ENCODE peak calls at places on chromosomes 4 and X, in four cellular contexts. One of them, this sample, is unnamed.

GRCh38 chr4:136650541-136651277 is 881.6 kb downstream of the PCDH18 start:
- DNase-seq in K562: no peak
- DNase-seq in GM12878: peak
- DNase-seq in HepG2: peak
- DNase-seq in this sample: no peak

GRCh38 chr4:76977731-76978350 is 28.3 kb downstream of the SEPTIN11 start:
- DNase-seq in K562: no peak
- DNase-seq in GM12878: no peak
- DNase-seq in HepG2: no peak
- DNase-seq in this sample: no peak

GRCh38 chr4:76623217-76624060 is 188.4 kb downstream of the SHROOM3 start:
- DNase-seq in K562: no peak
- DNase-seq in GM12878: no peak
- DNase-seq in HepG2: no peak
- DNase-seq in this sample: no peak

GRCh38 chrX:148872153-148872540 is 371.7 kb downstream of the AFF2 start:
- DNase-seq in HepG2: no peak
- DNase-seq in K562: no peak
- DNase-seq in GM12878: no peak
- DNase-seq in this sample: no peak

GRCh38 chr4:76059750-76060149 is 14.8 kb upstream of the ART3 start:
- DNase-seq in K562: no peak
- DNase-seq in HepG2: no peak
- DNase-seq in GM12878: no peak
- DNase-seq in this sample: no peak

GRCh38 chr4:13597604-13598003 is 29.9 kb downstream of the BOD1L1 start:
- DNase-seq in HepG2: no peak
- DNase-seq in K562: no peak
- DNase-seq in GM12878: no peak
- DNase-seq in this sample: no peak

GRCh38 chr4:120636120-120636630 is 286.4 kb downstream of the PRDM5 start:
- DNase-seq in GM12878: no peak
- DNase-seq in K562: no peak
- DNase-seq in HepG2: no peak
- DNase-seq in this sample: no peak

GRCh38 chr4:37737456-37737855 is 51.3 kb upstream of the RELL1 start:
- DNase-seq in K562: no peak
- DNase-seq in GM12878: no peak
- DNase-seq in HepG2: no peak
- DNase-seq in this sample: no peak

GRCh38 chrX:117982702-117983392 is 133.8 kb downstream of the KLHL13 start:
- DNase-seq in K562: no peak
- DNase-seq in HepG2: no peak
- DNase-seq in GM12878: no peak
- DNase-seq in this sample: no peak

GRCh38 chr4:64715741-64716140 is 306.5 kb upstream of the TECRL start:
- DNase-seq in HepG2: no peak
- DNase-seq in K562: no peak
- DNase-seq in GM12878: no peak
- DNase-seq in this sample: no peak

GRCh38 chr4:78213218-78213617 is 156.1 kb downstream of the FRAS1 start:
- DNase-seq in K562: no peak
- DNase-seq in GM12878: no peak
- DNase-seq in HepG2: no peak
- DNase-seq in this sample: no peak

GRCh38 chr4:177119693-177120092 is 190.0 kb upstream of the NEIL3 start:
- DNase-seq in HepG2: no peak
- DNase-seq in K562: no peak
- DNase-seq in GM12878: no peak
- DNase-seq in this sample: no peak

GRCh38 chr4:183438458-183439113 is 5.8 kb upstream of the CDKN2AIP start:
- DNase-seq in GM12878: no peak
- DNase-seq in HepG2: peak
- DNase-seq in K562: no peak
- DNase-seq in this sample: no peak

GRCh38 chr4:75547647-75548387 is 8.0 kb upstream of the ODAPH start:
- DNase-seq in HepG2: peak
- DNase-seq in GM12878: no peak
- DNase-seq in K562: no peak
- DNase-seq in this sample: no peak

GRCh38 chrX:30530591-30530990 is 47.0 kb downstream of the TASL start:
- DNase-seq in GM12878: no peak
- DNase-seq in HepG2: no peak
- DNase-seq in K562: no peak
- DNase-seq in this sample: no peak

GRCh38 chr4:117284736-117285135 is 199.4 kb upstream of the TRAM1L1 start:
- DNase-seq in K562: no peak
- DNase-seq in GM12878: no peak
- DNase-seq in HepG2: no peak
- DNase-seq in this sample: no peak

GRCh38 chr4:150579591-150580234 is 2.2 kb upstream of the MAB21L2 start:
- DNase-seq in K562: no peak
- DNase-seq in GM12878: no peak
- DNase-seq in HepG2: no peak
- DNase-seq in this sample: peak

GRCh38 chr4:15436515-15436914 is 8.7 kb downstream of the C1QTNF7 start:
- DNase-seq in HepG2: no peak
- DNase-seq in K562: no peak
- DNase-seq in GM12878: no peak
- DNase-seq in this sample: no peak

GRCh38 chr4:103198111-103198765 is at the start of gene CENPE:
- DNase-seq in K562: peak
- DNase-seq in HepG2: peak
- DNase-seq in GM12878: peak
- DNase-seq in this sample: peak

GRCh38 chr4:172601195-172601594 is 567.4 kb upstream of the GALNT7 start:
- DNase-seq in K562: no peak
- DNase-seq in HepG2: no peak
- DNase-seq in GM12878: no peak
- DNase-seq in this sample: no peak

GRCh38 chrX:16851421-16851820 is 18.7 kb downstream of the RBBP7 start:
- DNase-seq in HepG2: no peak
- DNase-seq in K562: no peak
- DNase-seq in GM12878: no peak
- DNase-seq in this sample: no peak

DNA sequence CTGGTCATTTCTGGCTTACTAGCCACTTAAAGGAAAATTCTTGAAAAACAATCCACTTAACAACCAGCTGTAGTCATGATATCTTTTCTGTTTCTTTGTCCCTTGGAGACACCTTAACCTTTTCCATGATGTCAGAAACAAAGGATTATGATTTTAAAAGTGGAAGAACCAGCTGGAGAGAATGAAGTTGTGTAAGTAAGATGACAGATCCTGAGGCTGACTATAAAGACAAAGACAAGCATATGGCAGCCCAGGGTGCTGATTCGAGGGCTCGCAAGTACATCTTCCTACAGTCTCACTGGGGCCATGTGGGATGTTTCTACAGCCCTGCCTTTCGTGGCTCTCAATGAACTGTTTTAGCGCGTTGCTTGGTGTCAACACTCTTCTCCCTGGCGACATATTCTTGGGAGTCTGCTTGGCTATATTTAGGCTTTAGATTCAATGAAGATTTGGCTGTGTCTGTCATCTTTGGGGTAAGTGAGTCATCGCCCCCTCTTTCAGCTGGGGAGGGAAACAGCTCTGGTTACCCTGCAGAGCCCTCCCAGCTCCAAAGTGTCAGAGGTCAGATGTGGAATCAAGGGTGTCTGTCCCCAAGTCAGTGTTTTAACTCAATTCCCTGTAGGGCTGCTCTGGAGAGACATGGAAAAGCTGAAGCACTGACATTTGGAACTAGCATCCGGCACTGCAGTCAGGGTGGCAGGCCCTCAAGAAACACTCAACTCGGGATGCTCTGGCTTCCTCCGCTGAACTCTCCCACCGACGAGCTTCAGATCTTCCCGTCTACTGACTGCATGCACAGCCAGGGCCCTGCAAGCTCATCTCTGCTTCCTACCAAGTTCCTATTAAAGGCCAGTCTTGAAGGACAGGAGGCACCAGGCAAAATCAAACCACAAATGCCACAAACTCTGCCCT is 65.7 kb downstream of the GATB start:
- DNase-seq in K562: no peak
- DNase-seq in GM12878: no peak
- DNase-seq in HepG2: no peak
- DNase-seq in this sample: no peak
- TF ChIP-seq NR2C2 in K562: no peak
- TF ChIP-seq NR2C2 in GM12878: no peak
- TF ChIP-seq NR2C2 in HepG2: no peak
- TF ChIP-seq NR2C2 in this sample: no peak

DNA sequence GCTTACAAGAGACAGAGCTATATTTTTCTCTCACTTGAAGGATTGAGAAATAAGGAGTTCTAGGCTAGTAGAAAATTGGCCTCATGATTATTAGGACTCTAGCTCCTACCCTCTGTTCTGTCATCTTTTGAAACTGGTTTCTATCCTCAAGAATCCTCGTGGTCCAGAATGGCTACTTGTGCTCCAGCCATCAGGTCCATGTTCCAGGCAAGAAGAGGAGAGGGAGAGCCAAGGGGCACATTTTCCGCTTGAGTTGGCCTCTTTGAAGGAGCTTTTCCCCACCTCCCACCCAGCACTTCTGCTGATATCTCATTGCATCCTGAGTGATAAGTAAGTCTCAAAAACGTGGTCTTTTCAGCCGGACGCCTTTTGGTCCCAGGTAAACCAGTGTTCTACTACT is 7.2 kb upstream of the SORBS2 start:
- DNase-seq in GM12878: no peak
- DNase-seq in HepG2: no peak
- DNase-seq in K562: no peak
- DNase-seq in this sample: no peak
- TF ChIP-seq ATF3 in GM12878: no peak
- TF ChIP-seq ATF3 in HepG2: no peak
- TF ChIP-seq ATF3 in K562: no peak
- TF ChIP-seq ATF3 in this sample: no peak

DNA sequence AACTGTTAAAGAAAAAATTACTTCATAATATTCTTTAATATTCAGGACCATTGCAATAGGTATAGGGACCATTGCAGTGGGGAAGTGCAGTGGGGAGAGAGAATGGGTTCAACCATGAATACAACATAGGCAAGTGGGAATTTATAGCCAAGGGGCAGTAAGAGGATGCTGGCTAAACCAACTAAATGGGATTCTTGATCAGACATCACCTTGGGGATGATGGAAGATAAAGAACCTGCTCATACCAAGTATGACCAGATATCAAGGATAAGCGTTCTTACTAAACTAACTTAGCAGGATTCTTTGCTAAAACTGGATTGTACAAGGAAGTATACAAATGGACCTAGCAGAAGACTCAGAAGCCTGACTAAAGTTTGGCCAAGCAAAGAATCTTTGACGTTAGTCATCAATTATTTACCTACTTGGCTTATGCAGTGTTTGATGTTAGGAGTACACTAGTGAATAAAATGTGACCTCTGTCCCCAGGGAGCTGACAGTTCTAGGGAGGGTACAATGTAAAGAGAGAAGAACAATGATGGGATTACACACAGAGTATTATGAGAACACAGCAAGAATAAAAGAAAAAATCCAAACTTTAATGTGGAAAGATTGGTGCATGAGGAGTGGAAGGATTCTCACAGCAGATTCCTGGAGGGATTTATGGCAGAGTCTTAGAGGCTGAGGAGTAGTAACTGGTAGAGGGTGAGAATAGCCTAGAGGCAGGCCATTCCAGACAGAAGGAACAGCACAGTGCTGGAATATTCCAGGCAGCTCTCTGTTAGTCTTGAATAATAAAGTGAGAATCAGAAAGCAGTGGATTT is 54.7 kb upstream of the MYOZ2 start:
- DNase-seq in GM12878: no peak
- DNase-seq in HepG2: peak
- DNase-seq in K562: no peak
- DNase-seq in this sample: no peak
- TF ChIP-seq SP1 in GM12878: no peak
- TF ChIP-seq SP1 in HepG2: no peak
- TF ChIP-seq SP1 in K562: no peak
- TF ChIP-seq SP1 in this sample: no peak

GRCh38 chrX:100648601-100649417 is 4.8 kb downstream of the SRPX2 start:
- DNase-seq in GM12878: no peak
- DNase-seq in K562: no peak
- DNase-seq in HepG2: peak
- DNase-seq in this sample: no peak
- TF ChIP-seq NR2C2 in GM12878: no peak
- TF ChIP-seq NR2C2 in K562: no peak
- TF ChIP-seq NR2C2 in HepG2: no peak
- TF ChIP-seq NR2C2 in this sample: no peak

DNA sequence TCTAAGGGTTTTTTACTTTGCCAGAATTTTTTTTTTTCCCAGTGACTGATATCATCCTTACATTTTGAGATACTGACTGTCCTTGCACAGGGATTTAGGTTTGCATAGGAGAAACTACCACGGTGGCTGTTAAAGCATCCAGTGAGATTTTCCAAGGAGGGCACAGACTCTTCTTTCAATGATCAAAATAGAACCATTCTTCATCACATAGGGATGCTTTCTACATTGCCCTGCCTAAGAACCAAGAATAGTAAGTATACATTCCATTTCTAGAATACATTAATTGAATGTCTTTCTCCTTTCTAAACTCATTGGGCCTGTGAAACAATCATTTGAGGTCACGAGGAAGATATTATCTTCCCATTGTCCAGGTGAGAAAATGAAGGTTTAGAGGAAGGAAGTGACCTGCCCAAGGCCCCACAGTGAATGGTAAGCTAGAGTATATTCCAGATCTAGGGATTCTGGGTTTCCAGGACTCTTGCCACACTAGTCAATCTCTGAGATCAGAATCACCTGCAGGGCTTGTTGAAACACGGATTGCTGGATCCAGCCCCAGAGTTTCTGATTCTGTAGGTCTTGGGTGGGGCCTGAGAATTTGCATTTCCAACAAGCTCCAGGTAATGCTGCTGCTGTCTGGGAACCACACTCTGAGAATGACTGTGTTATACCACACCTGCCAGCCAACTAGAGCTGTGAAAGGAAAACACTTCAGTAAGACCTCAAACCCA is 17.7 kb upstream of the TMEM154 start:
- DNase-seq in GM12878: no peak
- DNase-seq in K562: no peak
- DNase-seq in HepG2: no peak
- DNase-seq in this sample: no peak
- TF ChIP-seq ATF3 in GM12878: no peak
- TF ChIP-seq ATF3 in K562: no peak
- TF ChIP-seq ATF3 in HepG2: no peak
- TF ChIP-seq ATF3 in this sample: no peak

This sample was measured in WTC11.